ENCODE peak calls at places on chromosomes 5 and 9, in six cellular contexts. J, Z, S, R, H and I are unnamed samples.

GRCh38 chr5:143302344-143302743 is 101.1 kb downstream of the NR3C1 start:
- DNase-seq in H (no peak), S (no peak), R (no peak), Z (no peak), J (no peak), I (no peak)

GRCh38 chr9:27336829-27337228 is 39.9 kb upstream of the EQTN start:
- DNase-seq in R (no peak), J (no peak), Z (no peak), H (no peak), S (no peak), I (no peak)

GRCh38 chr9:35552837-35553236 is 52.2 kb upstream of the TESK1 start:
- DNase-seq in Z (no peak), H (peak; percentile 18), S (no peak), R (no peak), J (no peak), I (peak; percentile 8)

GRCh38 chr5:98769006-98769255 is 4.5 kb upstream of the RGMB start:
- DNase-seq in H (no peak), S (no peak), Z (peak; percentile 28), R (no peak), J (peak; percentile 57), I (no peak)

GRCh38 chr5:61822584-61822983 is 483.4 kb upstream of the KIF2A start:
- DNase-seq in R (no peak), S (no peak), Z (no peak), H (no peak), J (no peak), I (no peak)

GRCh38 chr5:167633931-167634341 is 657.5 kb upstream of the WWC1 start:
- DNase-seq in Z (no peak), H (peak; percentile 71), R (no peak), J (no peak), S (peak; percentile 76), I (no peak)

GRCh38 chr5:14110680-14111079 is 32.5 kb upstream of the TRIO start:
- DNase-seq in Z (no peak), R (no peak), S (peak; percentile 80), H (peak; percentile 68), J (no peak), I (peak; percentile 54)

GRCh38 chr5:6482735-6483134 is 34.1 kb downstream of the UBE2QL1 start:
- DNase-seq in H (no peak), S (no peak), Z (no peak), J (peak; percentile 10), R (no peak), I (no peak)

GRCh38 chr5:69271376-69271775 is 36.7 kb downstream of the CDK7 start:
- DNase-seq in R (no peak), H (no peak), J (no peak), Z (no peak), S (peak; percentile 29), I (peak; percentile 50)

GRCh38 chr5:9712506-9713285 is 82.5 kb upstream of the TAS2R1 start:
- DNase-seq in J (no peak), R (no peak), Z (peak; percentile 59), H (no peak), S (peak; percentile 79), I (peak; percentile 70)

GRCh38 chr5:54867310-54867944 is 118.0 kb downstream of the ESM1 start:
- DNase-seq in J (no peak), Z (peak; percentile 60), R (no peak), S (peak; percentile 57), H (no peak), I (peak; percentile 35)

GRCh38 chr5:11222169-11222568 is 461.1 kb upstream of the DAP start:
- DNase-seq in S (no peak), Z (no peak), R (no peak), J (no peak), H (no peak), I (no peak)

GRCh38 chr5:168987540-168988300 is 313.2 kb downstream of the SLIT3 start:
- DNase-seq in R (peak; percentile 24), Z (peak; percentile 60), J (peak; percentile 87), H (peak; percentile 18), S (peak; percentile 51), I (peak; percentile 47)

GRCh38 chr9:128120061-128120740 is 7.3 kb downstream of the PTGES2 start:
- DNase-seq in S (no peak), Z (no peak), H (no peak), R (no peak), J (peak; percentile 17), I (no peak)

GRCh38 chr9:84862786-84863185 is 193.3 kb downstream of the NTRK2 start:
- DNase-seq in J (no peak), H (no peak), R (no peak), S (peak; percentile 0), Z (no peak), I (peak; percentile 41)

GRCh38 chr5:142508027-142508426 is 177.9 kb downstream of the FGF1 start:
- DNase-seq in R (no peak), S (no peak), Z (no peak), H (no peak), J (peak; percentile 55), I (no peak)

GRCh38 chr9:82088591-82088990 is 100.0 kb downstream of the SPATA31D1 start:
- DNase-seq in J (no peak), R (no peak), S (no peak), H (no peak), Z (no peak), I (no peak)

GRCh38 chr5:90878549-90879196 is 320.1 kb downstream of the ADGRV1 start:
- DNase-seq in S (peak; percentile 9), H (peak; percentile 14), R (no peak), Z (no peak), J (no peak), I (peak; percentile 26)

GRCh38 chr9:78280982-78281668 is 15.8 kb upstream of the PSAT1 start:
- DNase-seq in H (peak; percentile 38), R (no peak), S (peak; percentile 6), Z (no peak), J (peak; percentile 84), I (no peak)

GRCh38 chr9:134134949-134135342 is 936 bp upstream of the WDR5 start:
- DNase-seq in H (no peak), Z (peak; percentile 52), J (no peak), R (no peak), S (no peak), I (peak; percentile 16)

GRCh38 chr9:133355881-133356357 is 368 bp downstream of the SURF1 start:
- DNase-seq in S (no peak), Z (no peak), R (no peak), H (no peak), J (no peak), I (no peak)

GRCh38 chr9:93092171-93092991 is 3.6 kb upstream of the CARD19 start:
- DNase-seq in J (no peak), S (no peak), H (no peak), Z (no peak), R (no peak), I (no peak)

GRCh38 chr5:135482383-135482933 is 30.3 kb upstream of the TIFAB start:
- DNase-seq in H (no peak), S (no peak), J (no peak), R (no peak), Z (no peak), I (no peak)

GRCh38 chr9:112970939-112971338 is 41.1 kb downstream of the ZNF883 start:
- DNase-seq in H (no peak), S (peak; percentile 28), R (no peak), Z (peak; percentile 8), J (no peak), I (peak; percentile 5)